ENCODE peak calls at places on chromosomes 11 and 22, in eight cellular contexts. Y is CD4-positive, alpha-beta memory T cell; E is stimulated activated CD4-positive, alpha-beta T cell treated with anti-CD3 and anti-CD28 coated beads, TNF-alpha, amount 100 ng/mL, for 4 hours; R is A673; I is CD4-positive, alpha-beta T cell; A is D341Med; T is uterus; X is kidney tubule cell. P is an unnamed sample.

GRCh38 chr11:46682773-46683752 is 17.4 kb downstream of the ARHGAP1 start:
- DNase-seq in Y (no peak), E (no peak), R (no peak), I (no peak), A (no peak), T (no peak), X (peak; percentile 35), P (no peak)

GRCh38 chr11:79506734-79507344 is 66.0 kb upstream of the TENM4 start:
- DNase-seq in Y (no peak), E (no peak), R (no peak), I (no peak), A (no peak), T (no peak), X (no peak), P (no peak)

GRCh38 chr11:27563201-27563600 is 56.6 kb upstream of the LIN7C start:
- DNase-seq in Y (no peak), E (no peak), R (no peak), I (no peak), A (no peak), T (no peak), X (peak; percentile 44), P (no peak)

GRCh38 chr11:69497221-69497787 is 15.8 kb downstream of the LINC01488 start:
- DNase-seq in Y (no peak), E (no peak), R (peak; percentile 24), I (no peak), A (no peak), T (peak; percentile 56), X (peak; percentile 97), P (peak; percentile 83)

GRCh38 chr11:10651579-10652361 is 41.8 kb downstream of the IRAG1 start:
- DNase-seq in Y (no peak), E (no peak), R (no peak), I (no peak), A (no peak), T (no peak), X (no peak), P (no peak)

GRCh38 chr22:28034760-28035401 is 115.8 kb upstream of the PITPNB start:
- DNase-seq in Y (no peak), E (no peak), R (peak; percentile 97), I (peak; percentile 45), A (peak; percentile 87), T (peak; percentile 71), X (peak; percentile 41), P (peak; percentile 54)

GRCh38 chr22:38077595-38077994 is 6.4 kb downstream of the SLC16A8 start:
- DNase-seq in Y (no peak), E (no peak), R (no peak), I (no peak), A (no peak), T (no peak), X (no peak), P (no peak)

GRCh38 chr22:30866811-30867271 is 101.7 kb downstream of the MORC2 start:
- DNase-seq in Y (no peak), E (no peak), R (no peak), I (no peak), A (peak; percentile 34), T (peak; percentile 9), X (no peak), P (peak; percentile 3)

GRCh38 chr11:134047586-134047999 is 21.3 kb upstream of the JAM3 start:
- DNase-seq in Y (no peak), E (no peak), R (peak; percentile 58), I (no peak), A (no peak), T (peak; percentile 92), X (no peak), P (no peak)

GRCh38 chr11:12386745-12387144 is 9.4 kb downstream of the PARVA start:
- DNase-seq in Y (no peak), E (no peak), R (no peak), I (no peak), A (no peak), T (no peak), X (no peak), P (no peak)

GRCh38 chr22:21707677-21708076 is 27.9 kb downstream of the YPEL1 start:
- DNase-seq in Y (no peak), E (no peak), R (no peak), I (no peak), A (peak; percentile 73), T (no peak), X (no peak), P (no peak)

GRCh38 chr11:70324354-70325115 is 54.0 kb downstream of the PPFIA1 start:
- DNase-seq in Y (no peak), E (no peak), R (no peak), I (no peak), A (no peak), T (no peak), X (peak; percentile 73), P (no peak)

GRCh38 chr11:69954756-69955155 is 123.4 kb upstream of the ANO1 start:
- DNase-seq in Y (no peak), E (no peak), R (no peak), I (no peak), A (no peak), T (no peak), X (no peak), P (no peak)

GRCh38 chr22:23415490-23415851 is 164.6 kb downstream of the IGLL1 start:
- DNase-seq in Y (no peak), E (no peak), R (no peak), I (no peak), A (no peak), T (no peak), X (no peak), P (no peak)

GRCh38 chr11:6523253-6523652 is 26.2 kb downstream of the DNHD1 start:
- DNase-seq in Y (no peak), E (no peak), R (no peak), I (no peak), A (no peak), T (no peak), X (peak; percentile 83), P (peak; percentile 56)

GRCh38 chr11:35009191-35009940 is 92.9 kb downstream of the PDHX start:
- DNase-seq in Y (no peak), E (no peak), R (peak; percentile 83), I (no peak), A (no peak), T (peak; percentile 49), X (peak; percentile 88), P (peak; percentile 43)

GRCh38 chr11:2209370-2209801 is 37.8 kb upstream of the TH start:
- DNase-seq in Y (peak; percentile 13), E (no peak), R (no peak), I (peak; percentile 23), A (no peak), T (peak; percentile 10), X (no peak), P (no peak)

GRCh38 chr22:35568751-35569725 is 28.4 kb downstream of the RASD2 start:
- DNase-seq in Y (no peak), E (no peak), R (no peak), I (no peak), A (no peak), T (no peak), X (peak; percentile 59), P (peak; percentile 35)

GRCh38 chr11:131867457-131868257 is 497.2 kb downstream of the NTM start:
- DNase-seq in Y (no peak), E (no peak), R (peak; percentile 91), I (no peak), A (peak; percentile 66), T (peak; percentile 55), X (peak; percentile 78), P (peak; percentile 78)

GRCh38 chr11:57277845-57278720 is 41.0 kb upstream of the APLNR start:
- DNase-seq in Y (no peak), E (peak; percentile 13), R (peak; percentile 86), I (no peak), A (peak; percentile 86), T (peak; percentile 71), X (peak; percentile 79), P (peak; percentile 88)

GRCh38 chr11:3077174-3077839 is 20.1 kb upstream of the CARS1 start:
- DNase-seq in Y (no peak), E (no peak), R (no peak), I (no peak), A (no peak), T (no peak), X (peak; percentile 66), P (peak; percentile 40)

GRCh38 chr11:18754308-18754707 is 28.3 kb upstream of the IGSF22 start:
- DNase-seq in Y (no peak), E (no peak), R (no peak), I (no peak), A (no peak), T (no peak), X (peak; percentile 76), P (no peak)

GRCh38 chr11:82996966-82997606 is 74.6 kb downstream of the RAB30 start:
- DNase-seq in Y (no peak), E (no peak), R (no peak), I (no peak), A (no peak), T (no peak), X (peak; percentile 68), P (peak; percentile 73)

GRCh38 chr22:22619765-22620414 is 24.5 kb upstream of the GGTLC2 start:
- DNase-seq in Y (no peak), E (no peak), R (no peak), I (no peak), A (peak; percentile 8), T (no peak), X (no peak), P (no peak)

GRCh38 chr11:13118194-13118593 is 109.1 kb downstream of the RASSF10 start:
- DNase-seq in Y (no peak), E (no peak), R (no peak), I (no peak), A (no peak), T (no peak), X (peak; percentile 100), P (no peak)

GRCh38 chr11:68828957-68829356 is 12.8 kb downstream of the CPT1A start:
- DNase-seq in Y (no peak), E (no peak), R (no peak), I (no peak), A (no peak), T (no peak), X (no peak), P (no peak)

P was measured in hepatocyte.